ENCODE peak calls at places on chromosomes 7 and 10, in ten cellular contexts. One of them, this sample, is unnamed.

GRCh38 chr10:95355241-95355779 is 64.5 kb upstream of the PDLIM1 start:
- DNase-seq in foreskin fibroblast: no peak
- DNase-seq in endothelial cell: no peak
- DNase-seq in neural crest cell: no peak
- DNase-seq in choroid plexus epithelial cell: peak
- DNase-seq in OCI-LY7: no peak
- DNase-seq in psoas muscle: no peak
- DNase-seq in brain microvascular endothelial cell: no peak
- DNase-seq in endodermal cell: no peak
- DNase-seq in RWPE1: no peak
- DNase-seq in this sample: no peak

GRCh38 chr7:155401884-155402283 is 56.0 kb upstream of the EN2 start:
- DNase-seq in foreskin fibroblast: no peak
- DNase-seq in endothelial cell: no peak
- DNase-seq in neural crest cell: no peak
- DNase-seq in choroid plexus epithelial cell: no peak
- DNase-seq in OCI-LY7: no peak
- DNase-seq in psoas muscle: no peak
- DNase-seq in brain microvascular endothelial cell: no peak
- DNase-seq in endodermal cell: no peak
- DNase-seq in RWPE1: no peak
- DNase-seq in this sample: no peak

GRCh38 chr10:86870679-86871078 is 86.7 kb downstream of the MMRN2 start:
- DNase-seq in foreskin fibroblast: no peak
- DNase-seq in endothelial cell: no peak
- DNase-seq in neural crest cell: no peak
- DNase-seq in choroid plexus epithelial cell: no peak
- DNase-seq in OCI-LY7: no peak
- DNase-seq in psoas muscle: no peak
- DNase-seq in brain microvascular endothelial cell: no peak
- DNase-seq in endodermal cell: no peak
- DNase-seq in RWPE1: no peak
- DNase-seq in this sample: no peak

GRCh38 chr7:99095698-99096097 is 48.2 kb downstream of the SMURF1 start:
- DNase-seq in foreskin fibroblast: no peak
- DNase-seq in endothelial cell: no peak
- DNase-seq in neural crest cell: no peak
- DNase-seq in choroid plexus epithelial cell: peak
- DNase-seq in OCI-LY7: no peak
- DNase-seq in psoas muscle: no peak
- DNase-seq in brain microvascular endothelial cell: no peak
- DNase-seq in endodermal cell: no peak
- DNase-seq in RWPE1: no peak
- DNase-seq in this sample: no peak

GRCh38 chr10:29811751-29812427 is 177.1 kb upstream of the SVIL start:
- DNase-seq in foreskin fibroblast: peak
- DNase-seq in endothelial cell: no peak
- DNase-seq in neural crest cell: no peak
- DNase-seq in choroid plexus epithelial cell: peak
- DNase-seq in OCI-LY7: no peak
- DNase-seq in psoas muscle: peak
- DNase-seq in brain microvascular endothelial cell: peak
- DNase-seq in endodermal cell: no peak
- DNase-seq in RWPE1: peak
- DNase-seq in this sample: no peak

GRCh38 chr7:129553861-129554530 is 51.7 kb downstream of the SMKR1 start:
- DNase-seq in foreskin fibroblast: peak
- DNase-seq in endothelial cell: no peak
- DNase-seq in neural crest cell: no peak
- DNase-seq in choroid plexus epithelial cell: peak
- DNase-seq in OCI-LY7: peak
- DNase-seq in psoas muscle: no peak
- DNase-seq in brain microvascular endothelial cell: peak
- DNase-seq in endodermal cell: no peak
- DNase-seq in RWPE1: peak
- DNase-seq in this sample: no peak

GRCh38 chr10:71712572-71713134 is 6.9 kb downstream of the C10orf105 start:
- DNase-seq in foreskin fibroblast: no peak
- DNase-seq in endothelial cell: no peak
- DNase-seq in neural crest cell: no peak
- DNase-seq in choroid plexus epithelial cell: no peak
- DNase-seq in OCI-LY7: peak
- DNase-seq in psoas muscle: no peak
- DNase-seq in brain microvascular endothelial cell: no peak
- DNase-seq in endodermal cell: no peak
- DNase-seq in RWPE1: no peak
- DNase-seq in this sample: no peak

GRCh38 chr7:72321081-72321480 is 91.1 kb downstream of the CALN1 start:
- DNase-seq in foreskin fibroblast: no peak
- DNase-seq in endothelial cell: no peak
- DNase-seq in neural crest cell: no peak
- DNase-seq in choroid plexus epithelial cell: no peak
- DNase-seq in OCI-LY7: no peak
- DNase-seq in psoas muscle: no peak
- DNase-seq in brain microvascular endothelial cell: no peak
- DNase-seq in endodermal cell: no peak
- DNase-seq in RWPE1: peak
- DNase-seq in this sample: no peak

GRCh38 chr7:2539031-2540028 is 16.0 kb downstream of the BRAT1 start:
- DNase-seq in foreskin fibroblast: no peak
- DNase-seq in endothelial cell: no peak
- DNase-seq in neural crest cell: no peak
- DNase-seq in choroid plexus epithelial cell: no peak
- DNase-seq in OCI-LY7: no peak
- DNase-seq in psoas muscle: no peak
- DNase-seq in brain microvascular endothelial cell: no peak
- DNase-seq in endodermal cell: peak
- DNase-seq in RWPE1: no peak
- DNase-seq in this sample: no peak

GRCh38 chr10:14717570-14717969 is 57.1 kb downstream of the FAM107B start:
- DNase-seq in foreskin fibroblast: no peak
- DNase-seq in endothelial cell: no peak
- DNase-seq in neural crest cell: no peak
- DNase-seq in choroid plexus epithelial cell: no peak
- DNase-seq in OCI-LY7: no peak
- DNase-seq in psoas muscle: no peak
- DNase-seq in brain microvascular endothelial cell: no peak
- DNase-seq in endodermal cell: no peak
- DNase-seq in RWPE1: no peak
- DNase-seq in this sample: no peak

GRCh38 chr10:117631276-117632151 is 89.0 kb downstream of the EMX2 start:
- DNase-seq in foreskin fibroblast: no peak
- DNase-seq in endothelial cell: no peak
- DNase-seq in neural crest cell: no peak
- DNase-seq in choroid plexus epithelial cell: no peak
- DNase-seq in OCI-LY7: no peak
- DNase-seq in psoas muscle: peak
- DNase-seq in brain microvascular endothelial cell: no peak
- DNase-seq in endodermal cell: no peak
- DNase-seq in RWPE1: no peak
- DNase-seq in this sample: no peak

GRCh38 chr7:101435461-101436225 is 73.0 kb downstream of the COL26A1 start:
- DNase-seq in foreskin fibroblast: no peak
- DNase-seq in endothelial cell: no peak
- DNase-seq in neural crest cell: no peak
- DNase-seq in choroid plexus epithelial cell: no peak
- DNase-seq in OCI-LY7: no peak
- DNase-seq in psoas muscle: no peak
- DNase-seq in brain microvascular endothelial cell: no peak
- DNase-seq in endodermal cell: peak
- DNase-seq in RWPE1: no peak
- DNase-seq in this sample: no peak
- TF ChIP-seq CTCF in foreskin fibroblast: no peak
- TF ChIP-seq CTCF in endothelial cell: no peak
- TF ChIP-seq CTCF in neural crest cell: no peak
- TF ChIP-seq CTCF in choroid plexus epithelial cell: no peak
- TF ChIP-seq CTCF in OCI-LY7: no peak
- TF ChIP-seq CTCF in psoas muscle: no peak
- TF ChIP-seq CTCF in brain microvascular endothelial cell: no peak
- TF ChIP-seq CTCF in endodermal cell: peak
- TF ChIP-seq CTCF in RWPE1: no peak
- TF ChIP-seq CTCF in this sample: no peak

GRCh38 chr7:53350241-53350640 is 314.8 kb downstream of the POM121L12 start:
- DNase-seq in foreskin fibroblast: no peak
- DNase-seq in endothelial cell: peak
- DNase-seq in neural crest cell: peak
- DNase-seq in choroid plexus epithelial cell: no peak
- DNase-seq in OCI-LY7: peak
- DNase-seq in psoas muscle: no peak
- DNase-seq in brain microvascular endothelial cell: no peak
- DNase-seq in endodermal cell: peak
- DNase-seq in RWPE1: peak
- DNase-seq in this sample: peak
- TF ChIP-seq CTCF in foreskin fibroblast: no peak
- TF ChIP-seq CTCF in endothelial cell: peak
- TF ChIP-seq CTCF in neural crest cell: peak
- TF ChIP-seq CTCF in choroid plexus epithelial cell: no peak
- TF ChIP-seq CTCF in OCI-LY7: peak
- TF ChIP-seq CTCF in psoas muscle: no peak
- TF ChIP-seq CTCF in brain microvascular endothelial cell: peak
- TF ChIP-seq CTCF in endodermal cell: peak
- TF ChIP-seq CTCF in RWPE1: peak
- TF ChIP-seq CTCF in this sample: peak

GRCh38 chr10:35237766-35238512 is 98.4 kb upstream of the CCNY start:
- DNase-seq in foreskin fibroblast: no peak
- DNase-seq in endothelial cell: no peak
- DNase-seq in neural crest cell: no peak
- DNase-seq in choroid plexus epithelial cell: no peak
- DNase-seq in OCI-LY7: no peak
- DNase-seq in psoas muscle: no peak
- DNase-seq in brain microvascular endothelial cell: no peak
- DNase-seq in endodermal cell: no peak
- DNase-seq in RWPE1: no peak
- DNase-seq in this sample: no peak

GRCh38 chr10:35231646-35232045 is 104.7 kb upstream of the CCNY start:
- DNase-seq in foreskin fibroblast: no peak
- DNase-seq in endothelial cell: no peak
- DNase-seq in neural crest cell: no peak
- DNase-seq in choroid plexus epithelial cell: no peak
- DNase-seq in OCI-LY7: no peak
- DNase-seq in psoas muscle: no peak
- DNase-seq in brain microvascular endothelial cell: no peak
- DNase-seq in endodermal cell: no peak
- DNase-seq in RWPE1: no peak
- DNase-seq in this sample: no peak

GRCh38 chr10:35234073-35234472 is 102.2 kb upstream of the CCNY start:
- DNase-seq in foreskin fibroblast: no peak
- DNase-seq in endothelial cell: no peak
- DNase-seq in neural crest cell: no peak
- DNase-seq in choroid plexus epithelial cell: no peak
- DNase-seq in OCI-LY7: no peak
- DNase-seq in psoas muscle: no peak
- DNase-seq in brain microvascular endothelial cell: no peak
- DNase-seq in endodermal cell: no peak
- DNase-seq in RWPE1: no peak
- DNase-seq in this sample: no peak

GRCh38 chr10:35232509-35232908 is 103.8 kb upstream of the CCNY start:
- DNase-seq in foreskin fibroblast: no peak
- DNase-seq in endothelial cell: no peak
- DNase-seq in neural crest cell: no peak
- DNase-seq in choroid plexus epithelial cell: no peak
- DNase-seq in OCI-LY7: no peak
- DNase-seq in psoas muscle: no peak
- DNase-seq in brain microvascular endothelial cell: no peak
- DNase-seq in endodermal cell: no peak
- DNase-seq in RWPE1: no peak
- DNase-seq in this sample: no peak

GRCh38 chr10:35236739-35237138 is 99.6 kb upstream of the CCNY start:
- DNase-seq in foreskin fibroblast: no peak
- DNase-seq in endothelial cell: no peak
- DNase-seq in neural crest cell: no peak
- DNase-seq in choroid plexus epithelial cell: peak
- DNase-seq in OCI-LY7: no peak
- DNase-seq in psoas muscle: no peak
- DNase-seq in brain microvascular endothelial cell: peak
- DNase-seq in endodermal cell: no peak
- DNase-seq in RWPE1: no peak
- DNase-seq in this sample: no peak
- TF ChIP-seq CTCF in foreskin fibroblast: peak
- TF ChIP-seq CTCF in endothelial cell: no peak
- TF ChIP-seq CTCF in neural crest cell: peak
- TF ChIP-seq CTCF in choroid plexus epithelial cell: peak
- TF ChIP-seq CTCF in OCI-LY7: peak
- TF ChIP-seq CTCF in psoas muscle: no peak
- TF ChIP-seq CTCF in brain microvascular endothelial cell: peak
- TF ChIP-seq CTCF in endodermal cell: peak
- TF ChIP-seq CTCF in RWPE1: no peak
- TF ChIP-seq CTCF in this sample: no peak

DNA sequence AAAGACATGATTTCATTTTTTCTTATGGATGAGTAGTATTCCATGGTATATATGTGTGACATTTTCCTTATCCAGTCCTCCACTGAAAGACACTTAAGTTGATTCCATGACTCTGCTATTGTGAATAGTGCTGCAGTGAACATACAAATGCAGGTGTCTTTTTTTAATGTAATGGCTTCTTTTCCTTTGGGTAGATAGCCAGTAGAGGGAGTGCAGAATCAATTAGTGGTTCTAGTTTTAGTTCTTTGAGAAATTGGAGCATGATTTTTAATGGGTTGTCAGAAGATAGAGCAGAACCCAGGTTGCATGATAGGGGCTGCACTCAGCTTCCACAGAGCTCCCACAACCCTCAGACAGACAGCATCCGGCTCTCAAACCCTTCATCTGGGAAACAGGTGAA is 152.9 kb upstream of the PLXDC2 start:
- DNase-seq in foreskin fibroblast: no peak
- DNase-seq in endothelial cell: no peak
- DNase-seq in neural crest cell: no peak
- DNase-seq in choroid plexus epithelial cell: no peak
- DNase-seq in OCI-LY7: no peak
- DNase-seq in psoas muscle: no peak
- DNase-seq in brain microvascular endothelial cell: no peak
- DNase-seq in endodermal cell: no peak
- DNase-seq in RWPE1: no peak
- DNase-seq in this sample: no peak
- TF ChIP-seq CTCF in foreskin fibroblast: no peak
- TF ChIP-seq CTCF in endothelial cell: peak
- TF ChIP-seq CTCF in neural crest cell: no peak
- TF ChIP-seq CTCF in choroid plexus epithelial cell: peak
- TF ChIP-seq CTCF in OCI-LY7: no peak
- TF ChIP-seq CTCF in psoas muscle: no peak
- TF ChIP-seq CTCF in brain microvascular endothelial cell: peak
- TF ChIP-seq CTCF in endodermal cell: peak
- TF ChIP-seq CTCF in RWPE1: no peak
- TF ChIP-seq CTCF in this sample: no peak

DNA sequence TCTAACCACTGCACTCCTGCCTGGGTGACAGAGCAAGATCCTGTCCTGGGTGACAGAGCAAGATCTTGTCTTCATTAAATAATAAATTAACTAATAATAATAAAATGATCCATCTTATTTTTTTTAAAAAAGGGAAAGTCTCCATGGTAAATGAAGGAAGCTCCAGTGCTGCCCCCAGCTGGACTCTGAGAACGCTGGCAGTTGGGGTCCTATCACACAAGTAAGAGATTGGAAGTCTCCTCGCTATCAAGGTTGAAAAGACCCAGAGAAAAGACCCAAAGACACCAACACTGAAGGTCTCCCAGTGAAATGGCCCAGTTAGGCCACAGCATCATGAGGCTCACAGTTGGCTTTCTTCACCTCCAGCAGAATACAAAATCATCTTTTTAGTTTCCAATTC is 13.8 kb upstream of the C10orf67 start:
- DNase-seq in foreskin fibroblast: no peak
- DNase-seq in endothelial cell: peak
- DNase-seq in neural crest cell: no peak
- DNase-seq in choroid plexus epithelial cell: peak
- DNase-seq in OCI-LY7: no peak
- DNase-seq in psoas muscle: no peak
- DNase-seq in brain microvascular endothelial cell: peak
- DNase-seq in endodermal cell: no peak
- DNase-seq in RWPE1: no peak
- DNase-seq in this sample: no peak
- TF ChIP-seq CTCF in foreskin fibroblast: peak
- TF ChIP-seq CTCF in endothelial cell: no peak
- TF ChIP-seq CTCF in neural crest cell: peak
- TF ChIP-seq CTCF in choroid plexus epithelial cell: peak
- TF ChIP-seq CTCF in OCI-LY7: peak
- TF ChIP-seq CTCF in psoas muscle: no peak
- TF ChIP-seq CTCF in brain microvascular endothelial cell: peak
- TF ChIP-seq CTCF in endodermal cell: peak
- TF ChIP-seq CTCF in RWPE1: no peak
- TF ChIP-seq CTCF in this sample: no peak